ENCODE peak calls at places on chromosomes 6 and 20, in six cellular contexts. F, M, E, O, T and P are unnamed samples.

GRCh38 chr6:15033850-15034203 is 212.0 kb upstream of the JARID2 start:
- DNase-seq in F (no peak), M (no peak), E (no peak), O (peak), T (no peak), P (no peak)

GRCh38 chr6:38166411-38167240 is 347.1 kb downstream of the ZFAND3 start:
- DNase-seq in F (no peak), M (no peak), E (no peak), O (no peak), T (no peak), P (no peak)

GRCh38 chr6:30685157-30685976 is 1.1 kb downstream of the PPP1R18 start:
- DNase-seq in F (no peak), M (no peak), E (peak), O (no peak), T (no peak), P (no peak)

GRCh38 chr6:16153451-16153850 is 24.6 kb downstream of the MYLIP start:
- DNase-seq in F (no peak), M (no peak), E (no peak), O (no peak), T (no peak), P (no peak)

GRCh38 chr6:32852018-32852843 is 1.3 kb downstream of the TAP1 start:
- DNase-seq in F (peak), M (no peak), E (no peak), O (no peak), T (no peak), P (no peak)

GRCh38 chr20:43727980-43728590 is 1.3 kb upstream of the GTSF1L start:
- DNase-seq in F (no peak), M (no peak), E (no peak), O (no peak), T (no peak), P (no peak)

GRCh38 chr6:1625352-1625773 is 15.6 kb downstream of the FOXC1 start:
- DNase-seq in F (no peak), M (no peak), E (no peak), O (no peak), T (no peak), P (no peak)

GRCh38 chr6:143375022-143375585 is 75.4 kb downstream of the ADAT2 start:
- DNase-seq in F (no peak), M (no peak), E (no peak), O (no peak), T (no peak), P (no peak)

GRCh38 chr6:93088675-93089575 is 330.4 kb downstream of the EPHA7 start:
- DNase-seq in F (peak), M (no peak), E (no peak), O (no peak), T (no peak), P (no peak)

GRCh38 chr6:148514091-148514850 is 171.6 kb downstream of the SASH1 start:
- DNase-seq in F (no peak), M (no peak), E (no peak), O (no peak), T (no peak), P (no peak)

GRCh38 chr6:166313255-166314070 is 5.3 kb upstream of the PRR18 start:
- DNase-seq in F (peak), M (peak), E (peak), O (peak), T (no peak), P (peak)

GRCh38 chr6:104472245-104472644 is 387.5 kb downstream of the HACE1 start:
- DNase-seq in F (no peak), M (no peak), E (no peak), O (no peak), T (no peak), P (no peak)

GRCh38 chr6:170236131-170236851 is 54.6 kb downstream of the DLL1 start:
- DNase-seq in F (no peak), M (no peak), E (no peak), O (no peak), T (no peak), P (no peak)

GRCh38 chr6:21915707-21916399 is 322.3 kb downstream of the SOX4 start:
- DNase-seq in F (peak), M (no peak), E (no peak), O (peak), T (no peak), P (peak)

GRCh38 chr6:118080547-118080946 is 173.5 kb downstream of the SLC35F1 start:
- DNase-seq in F (no peak), M (no peak), E (no peak), O (no peak), T (no peak), P (no peak)

GRCh38 chr6:11710221-11710836 is 68.3 kb downstream of the ADTRP start:
- DNase-seq in F (no peak), M (no peak), E (no peak), O (no peak), T (no peak), P (no peak)

GRCh38 chr6:16948376-16948775 is 153.5 kb upstream of the STMND1 start:
- DNase-seq in F (peak), M (no peak), E (no peak), O (no peak), T (no peak), P (no peak)